ENCODE peak calls at places on chromosomes 2 and 18, in five cellular contexts. X is astrocyte of the cerebellum, Q is epithelial cell of esophagus, D is mammary epithelial cell, Y is ovary. F is an unnamed sample.

GRCh38 chr2:63345285-63345633 is 243.0 kb downstream of the WDPCP start:
- DNase-seq in Q (no peak), X (no peak), D (no peak), Y (no peak), F (no peak)

GRCh38 chr2:135638825-135639224 is 102.8 kb upstream of the UBXN4 start:
- DNase-seq in X (no peak), D (no peak), Q (no peak), Y (no peak), F (no peak)

GRCh38 chr2:126656311-126657145 is 570 bp downstream of the GYPC start:
- DNase-seq in Q (no peak), Y (peak), D (no peak), X (peak), F (no peak)

GRCh38 chr2:143700865-143701264 is 571.6 kb downstream of the ARHGAP15 start:
- DNase-seq in X (peak), Y (no peak), Q (no peak), D (no peak), F (peak)

GRCh38 chr2:215878476-215879063 is 134.8 kb downstream of the MREG start:
- DNase-seq in Y (no peak), Q (peak), X (no peak), D (peak), F (peak)

GRCh38 chr18:8091042-8091441 is 518.2 kb upstream of the RAB12 start:
- DNase-seq in D (no peak), X (no peak), Q (no peak), Y (no peak), F (no peak)

GRCh38 chr2:7180641-7181370 is 263.6 kb downstream of the RNF144A start:
- DNase-seq in X (peak), D (peak), Y (no peak), Q (peak), F (no peak)

GRCh38 chr2:63060079-63060482 is 9.5 kb downstream of the OTX1 start:
- DNase-seq in X (no peak), Q (no peak), Y (no peak), D (no peak), F (no peak)

GRCh38 chr2:166234112-166234846 is 106.5 kb upstream of the SCN1A start:
- DNase-seq in X (peak), D (no peak), Y (no peak), Q (peak), F (no peak)

GRCh38 chr2:198106621-198107020 is 302.2 kb downstream of the PLCL1 start:
- DNase-seq in Q (no peak), X (no peak), Y (no peak), D (no peak), F (no peak)

GRCh38 chr18:79599503-79599931 is 80.1 kb upstream of the CTDP1 start:
- DNase-seq in Y (peak), D (no peak), X (peak), Q (peak), F (no peak)

GRCh38 chr2:172429351-172429968 is 2.1 kb downstream of the ITGA6 start:
- DNase-seq in D (peak), Q (peak), Y (no peak), X (no peak), F (no peak)

GRCh38 chr2:213086566-213086965 is 64.8 kb downstream of the IKZF2 start:
- DNase-seq in D (no peak), Q (no peak), X (no peak), Y (no peak), F (no peak)

GRCh38 chr18:13223341-13224148 is 5.0 kb downstream of the LDLRAD4 start:
- DNase-seq in Y (no peak), Q (no peak), D (no peak), X (no peak), F (no peak)

GRCh38 chr2:138090330-138090729 is 126.1 kb downstream of the HNMT start:
- DNase-seq in Y (no peak), X (peak), D (peak), Q (peak), F (no peak)

GRCh38 chr2:74648009-74648443 is at the start of gene M1AP:
- DNase-seq in Y (no peak), X (no peak), D (no peak), Q (peak), F (no peak)

GRCh38 chr2:120177973-120178372 is 45.2 kb downstream of the TMEM185B start:
- DNase-seq in Y (no peak), D (no peak), X (no peak), Q (no peak), F (no peak)

GRCh38 chr2:240499309-240500301 is 58.2 kb downstream of the ANKMY1 start:
- DNase-seq in X (no peak), Q (no peak), D (no peak), Y (no peak), F (no peak)

GRCh38 chr2:159129807-159130206 is 156.7 kb downstream of the WDSUB1 start:
- DNase-seq in Y (no peak), X (no peak), Q (no peak), D (no peak), F (no peak)

GRCh38 chr2:118686364-118686763 is 161.1 kb downstream of the EN1 start:
- DNase-seq in Q (peak), Y (no peak), X (no peak), D (peak), F (no peak)

GRCh38 chr18:48190994-48191393 is 218.2 kb downstream of the ZBTB7C start:
- DNase-seq in Y (no peak), X (no peak), D (no peak), Q (no peak), F (no peak)

GRCh38 chr2:101771226-101771906 is 73.9 kb downstream of the MAP4K4 start:
- DNase-seq in D (no peak), Y (no peak), Q (no peak), X (no peak), F (no peak)

GRCh38 chr2:186726938-186727337 is 33.1 kb downstream of the FAM171B start:
- DNase-seq in D (no peak), X (no peak), Q (no peak), Y (no peak), F (no peak)

GRCh38 chr2:29528891-29529520 is 392.4 kb downstream of the ALK start:
- DNase-seq in D (no peak), X (no peak), Q (peak), Y (peak), F (peak)

GRCh38 chr18:27685807-27686412 is 491.0 kb downstream of the CDH2 start:
- DNase-seq in Y (no peak), Q (peak), X (peak), D (peak), F (peak)

GRCh38 chr2:150742094-150742493 is 254.6 kb upstream of the RND3 start:
- DNase-seq in Q (no peak), D (no peak), Y (no peak), X (no peak), F (no peak)

GRCh38 chr2:188495990-188496431 is 204.3 kb downstream of the GULP1 start:
- DNase-seq in D (peak), Y (no peak), Q (peak), X (no peak), F (peak)

GRCh38 chr2:3747032-3747654 is 43.8 kb downstream of the DCDC2C start:
- DNase-seq in Y (no peak), D (no peak), X (no peak), Q (no peak), F (no peak)

GRCh38 chr2:37679072-37679695 is 7.7 kb upstream of the CDC42EP3 start:
- DNase-seq in Y (no peak), D (no peak), Q (no peak), X (no peak), F (no peak)

GRCh38 chr2:217086038-217086522 is 226.2 kb upstream of the TNP1 start:
- DNase-seq in Y (no peak), X (no peak), D (no peak), Q (peak), F (no peak)

GRCh38 chr2:185522472-185522871 is 216.1 kb upstream of the FSIP2 start:
- DNase-seq in D (no peak), Q (peak), X (no peak), Y (no peak), F (no peak)

GRCh38 chr2:225008935-225009334 is 33.3 kb downstream of the DOCK10 start:
- DNase-seq in Y (no peak), Q (peak), D (no peak), X (no peak), F (no peak)

GRCh38 chr2:40332096-40332826 is 119.6 kb downstream of the SLC8A1 start:
- DNase-seq in D (no peak), Q (peak), Y (no peak), X (no peak), F (no peak)

GRCh38 chr2:99158599-99158998 is 3.8 kb downstream of the LIPT1 start:
- DNase-seq in Q (no peak), D (no peak), X (no peak), Y (no peak), F (no peak)

GRCh38 chr2:30351941-30352340 is 95.1 kb upstream of the LCLAT1 start:
- DNase-seq in X (no peak), D (no peak), Y (no peak), Q (no peak), F (no peak)

GRCh38 chr2:177600917-177601316 is 208.3 kb downstream of the AGPS start:
- DNase-seq in D (no peak), X (no peak), Q (no peak), Y (no peak), F (no peak)

GRCh38 chr2:177598321-177598922 is 205.8 kb downstream of the AGPS start:
- DNase-seq in Y (peak), D (no peak), Q (no peak), X (peak), F (peak)

GRCh38 chr2:177597759-177598158 is 205.2 kb downstream of the AGPS start:
- DNase-seq in Q (no peak), D (no peak), X (no peak), Y (no peak), F (no peak)

GRCh38 chr2:177599956-177600355 is 207.4 kb downstream of the AGPS start:
- DNase-seq in Y (no peak), Q (no peak), D (no peak), X (no peak), F (no peak)

DNA sequence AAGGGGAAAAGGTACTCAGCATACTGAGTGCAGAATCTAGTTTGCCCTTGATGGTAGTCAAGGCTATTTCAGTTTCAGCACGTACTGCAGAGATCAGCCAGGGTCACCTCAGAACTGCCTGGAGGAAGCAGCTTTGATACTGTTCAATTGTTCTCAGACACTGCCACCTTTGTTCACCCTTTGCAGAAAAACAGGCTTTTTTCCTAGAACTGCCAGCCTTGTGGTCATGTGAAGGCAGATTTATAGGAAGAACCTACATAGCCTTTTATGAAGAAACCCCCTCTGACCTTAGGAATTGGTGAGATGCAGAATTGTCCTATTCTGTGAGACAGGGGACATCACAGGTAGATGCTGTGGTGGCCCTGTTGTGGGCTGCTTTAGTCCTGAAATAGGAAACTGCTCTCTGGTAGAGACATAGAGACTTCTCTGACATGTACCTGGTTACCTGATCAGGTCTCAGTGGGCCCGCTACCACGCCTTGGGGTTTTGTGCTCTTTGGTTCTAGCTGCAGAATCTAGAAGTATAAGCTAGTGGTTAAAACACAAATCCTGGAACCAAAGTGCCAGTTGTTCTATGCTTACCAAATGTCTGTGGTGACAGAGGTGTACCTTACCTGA is 206.6 kb downstream of the AGPS start:
- DNase-seq in X (no peak), Q (no peak), D (no peak), Y (no peak), F (no peak)
- H3K4me3 ChIP-seq in X (no peak), Q (no peak), D (no peak), Y (no peak), F (no peak)

GRCh38 chr2:12555012-12555645 is 161.6 kb upstream of the TRIB2 start:
- DNase-seq in Y (no peak), Q (peak), D (peak), X (peak), F (peak)
- TF ChIP-seq CTCF in Y (no peak), Q (peak), D (peak), X (peak), F (peak)

GRCh38 chr2:223054193-223054781 is 2.3 kb downstream of the KCNE4 start:
- DNase-seq in Y (peak), X (peak), Q (no peak), D (no peak), F (no peak)
- H3K4me3 ChIP-seq in Y (peak), X (peak), Q (no peak), D (no peak), F (peak)

GRCh38 chr2:27308359-27308875 is at the start of gene UCN:
- DNase-seq in Y (peak), X (no peak), Q (peak), D (peak), F (no peak)

GRCh38 chr2:27305516-27305915 is 2.7 kb downstream of the UCN start:
- DNase-seq in X (no peak), D (no peak), Y (no peak), Q (no peak), F (no peak)

GRCh38 chr2:27306136-27306535 is 2.1 kb downstream of the UCN start:
- DNase-seq in D (no peak), Q (no peak), Y (no peak), X (no peak), F (no peak)

GRCh38 chr2:27307545-27308358 is 493 bp downstream of the UCN start:
- DNase-seq in Y (no peak), X (no peak), D (no peak), Q (no peak), F (no peak)

DNA sequence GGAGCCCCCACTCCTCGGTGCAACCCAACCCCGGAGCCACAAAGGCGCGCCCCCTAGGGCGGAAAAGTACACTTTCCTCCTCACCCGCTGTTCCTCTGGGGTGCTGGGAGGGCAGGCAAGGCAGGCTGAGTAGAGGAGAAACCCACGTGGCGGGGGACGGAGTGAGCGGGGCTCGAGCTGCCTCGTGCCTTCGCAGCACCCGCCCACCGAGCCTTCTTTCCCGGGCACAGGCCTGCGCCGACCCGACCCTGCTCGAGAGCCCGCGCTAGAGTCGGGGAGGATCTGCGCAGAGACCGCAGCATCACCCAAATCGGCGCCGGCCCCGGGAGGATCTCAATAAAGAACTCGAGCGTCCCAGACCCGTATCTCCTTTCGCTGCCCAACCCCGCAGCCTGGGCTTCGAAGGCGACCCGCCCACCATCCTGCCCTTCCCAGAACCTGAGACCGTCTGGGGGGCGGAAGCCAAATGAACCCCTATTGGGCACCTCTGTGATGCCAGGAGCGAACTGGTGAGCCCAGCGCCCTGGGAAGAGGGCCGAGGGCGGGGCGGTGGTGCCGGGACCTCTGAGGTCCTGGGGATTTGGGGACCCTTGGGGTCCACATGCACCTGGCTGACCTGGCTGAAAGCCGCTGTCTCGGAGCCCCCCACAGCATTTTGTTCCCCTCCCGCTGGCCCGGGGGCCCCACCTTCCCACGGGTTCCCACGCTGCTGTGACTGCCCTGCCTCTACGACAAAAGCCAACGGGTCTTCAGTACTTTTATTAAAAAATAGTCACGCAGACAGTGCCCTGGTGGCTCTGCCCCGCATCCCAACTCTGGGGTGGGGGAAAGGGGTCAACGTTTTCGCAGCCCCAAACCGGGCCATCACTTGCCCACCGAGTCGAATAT is 1.3 kb downstream of the UCN start:
- DNase-seq in D (no peak), Y (no peak), X (no peak), Q (no peak), F (no peak)
- TF ChIP-seq CTCF in D (no peak), Y (no peak), X (no peak), Q (no peak), F (no peak)

F was measured in AG09309.